ENCODE peak calls at places on chromosome 10, in ten cellular contexts. One of them, this sample, is unnamed.

GRCh38 chr10:52662255-52662654 is 110.3 kb downstream of the MBL2 start:
- DNase-seq in AG10803: no peak
- DNase-seq in PC-9: no peak
- DNase-seq in neural progenitor cell: no peak
- DNase-seq in neural crest cell: no peak
- DNase-seq in Calu3: no peak
- DNase-seq in suprapubic skin: no peak
- DNase-seq in activated B cell treated with CpG ODN at 0.5 μM for 24 hours: no peak
- DNase-seq in astrocyte of the spinal cord: no peak
- DNase-seq in OCI-LY7: no peak
- DNase-seq in this sample: no peak

GRCh38 chr10:100370976-100371706 is 24.1 kb downstream of the SCD start:
- DNase-seq in AG10803: peak; percentile 79
- DNase-seq in PC-9: peak; percentile 89
- DNase-seq in neural progenitor cell: peak; percentile 72
- DNase-seq in neural crest cell: peak; percentile 69
- DNase-seq in Calu3: peak; percentile 90
- DNase-seq in suprapubic skin: peak; percentile 92
- DNase-seq in activated B cell treated with CpG ODN at 0.5 μM for 24 hours: no peak
- DNase-seq in astrocyte of the spinal cord: peak; percentile 93
- DNase-seq in OCI-LY7: peak; percentile 31
- DNase-seq in this sample: peak; percentile 77

GRCh38 chr10:78362406-78363022 is 328.9 kb downstream of the RPS24 start:
- DNase-seq in AG10803: peak; percentile 61
- DNase-seq in PC-9: no peak
- DNase-seq in neural progenitor cell: no peak
- DNase-seq in neural crest cell: no peak
- DNase-seq in Calu3: no peak
- DNase-seq in suprapubic skin: no peak
- DNase-seq in activated B cell treated with CpG ODN at 0.5 μM for 24 hours: no peak
- DNase-seq in astrocyte of the spinal cord: no peak
- DNase-seq in OCI-LY7: no peak
- DNase-seq in this sample: no peak

GRCh38 chr10:13072339-13072738 is 27.6 kb upstream of the OPTN start:
- DNase-seq in AG10803: no peak
- DNase-seq in PC-9: no peak
- DNase-seq in neural progenitor cell: no peak
- DNase-seq in neural crest cell: no peak
- DNase-seq in Calu3: no peak
- DNase-seq in suprapubic skin: no peak
- DNase-seq in activated B cell treated with CpG ODN at 0.5 μM for 24 hours: no peak
- DNase-seq in astrocyte of the spinal cord: no peak
- DNase-seq in OCI-LY7: no peak
- DNase-seq in this sample: no peak

GRCh38 chr10:119541459-119542356 is 811 bp downstream of the RGS10 start:
- DNase-seq in AG10803: no peak
- DNase-seq in PC-9: peak; percentile 41
- DNase-seq in neural progenitor cell: no peak
- DNase-seq in neural crest cell: no peak
- DNase-seq in Calu3: no peak
- DNase-seq in suprapubic skin: no peak
- DNase-seq in activated B cell treated with CpG ODN at 0.5 μM for 24 hours: peak; percentile 39
- DNase-seq in astrocyte of the spinal cord: peak; percentile 16
- DNase-seq in OCI-LY7: peak; percentile 45
- DNase-seq in this sample: no peak

GRCh38 chr10:28291881-28292297 is 11.0 kb downstream of the MPP7 start:
- DNase-seq in AG10803: peak; percentile 68
- DNase-seq in PC-9: no peak
- DNase-seq in neural progenitor cell: no peak
- DNase-seq in neural crest cell: no peak
- DNase-seq in Calu3: peak; percentile 33
- DNase-seq in suprapubic skin: no peak
- DNase-seq in activated B cell treated with CpG ODN at 0.5 μM for 24 hours: no peak
- DNase-seq in astrocyte of the spinal cord: peak; percentile 82
- DNase-seq in OCI-LY7: no peak
- DNase-seq in this sample: no peak

GRCh38 chr10:112949875-112950507 is at the start of gene TCF7L2:
- DNase-seq in AG10803: peak; percentile 96
- DNase-seq in PC-9: peak; percentile 90
- DNase-seq in neural progenitor cell: peak; percentile 99
- DNase-seq in neural crest cell: peak; percentile 90
- DNase-seq in Calu3: peak; percentile 91
- DNase-seq in suprapubic skin: peak; percentile 97
- DNase-seq in activated B cell treated with CpG ODN at 0.5 μM for 24 hours: peak; percentile 24
- DNase-seq in astrocyte of the spinal cord: peak; percentile 97
- DNase-seq in OCI-LY7: peak; percentile 86
- DNase-seq in this sample: peak; percentile 61

GRCh38 chr10:12484945-12485805 is 135.8 kb downstream of the CAMK1D start:
- DNase-seq in AG10803: no peak
- DNase-seq in PC-9: no peak
- DNase-seq in neural progenitor cell: no peak
- DNase-seq in neural crest cell: no peak
- DNase-seq in Calu3: peak; percentile 38
- DNase-seq in suprapubic skin: no peak
- DNase-seq in activated B cell treated with CpG ODN at 0.5 μM for 24 hours: peak; percentile 29
- DNase-seq in astrocyte of the spinal cord: no peak
- DNase-seq in OCI-LY7: peak; percentile 86
- DNase-seq in this sample: no peak

GRCh38 chr10:114143160-114143559 is 30.8 kb downstream of the CCDC186 start:
- DNase-seq in AG10803: no peak
- DNase-seq in PC-9: no peak
- DNase-seq in neural progenitor cell: no peak
- DNase-seq in neural crest cell: no peak
- DNase-seq in Calu3: no peak
- DNase-seq in suprapubic skin: no peak
- DNase-seq in activated B cell treated with CpG ODN at 0.5 μM for 24 hours: no peak
- DNase-seq in astrocyte of the spinal cord: no peak
- DNase-seq in OCI-LY7: no peak
- DNase-seq in this sample: no peak

GRCh38 chr10:62744136-62744535 is 60.4 kb upstream of the ADO start:
- DNase-seq in AG10803: peak; percentile 29
- DNase-seq in PC-9: no peak
- DNase-seq in neural progenitor cell: no peak
- DNase-seq in neural crest cell: no peak
- DNase-seq in Calu3: no peak
- DNase-seq in suprapubic skin: no peak
- DNase-seq in activated B cell treated with CpG ODN at 0.5 μM for 24 hours: no peak
- DNase-seq in astrocyte of the spinal cord: no peak
- DNase-seq in OCI-LY7: no peak
- DNase-seq in this sample: no peak

GRCh38 chr10:99232357-99232999 is 3.2 kb downstream of the HPSE2 start:
- DNase-seq in AG10803: no peak
- DNase-seq in PC-9: no peak
- DNase-seq in neural progenitor cell: peak; percentile 77
- DNase-seq in neural crest cell: peak; percentile 16
- DNase-seq in Calu3: no peak
- DNase-seq in suprapubic skin: no peak
- DNase-seq in activated B cell treated with CpG ODN at 0.5 μM for 24 hours: no peak
- DNase-seq in astrocyte of the spinal cord: no peak
- DNase-seq in OCI-LY7: no peak
- DNase-seq in this sample: no peak

GRCh38 chr10:50260791-50261281 is 9.5 kb upstream of the ASAH2 start:
- DNase-seq in AG10803: no peak
- DNase-seq in PC-9: peak; percentile 31
- DNase-seq in neural progenitor cell: no peak
- DNase-seq in neural crest cell: no peak
- DNase-seq in Calu3: no peak
- DNase-seq in suprapubic skin: no peak
- DNase-seq in activated B cell treated with CpG ODN at 0.5 μM for 24 hours: no peak
- DNase-seq in astrocyte of the spinal cord: no peak
- DNase-seq in OCI-LY7: peak; percentile 37
- DNase-seq in this sample: no peak

GRCh38 chr10:28219241-28219640 is 83.6 kb downstream of the MPP7 start:
- DNase-seq in AG10803: peak; percentile 66
- DNase-seq in PC-9: no peak
- DNase-seq in neural progenitor cell: no peak
- DNase-seq in neural crest cell: no peak
- DNase-seq in Calu3: no peak
- DNase-seq in suprapubic skin: no peak
- DNase-seq in activated B cell treated with CpG ODN at 0.5 μM for 24 hours: no peak
- DNase-seq in astrocyte of the spinal cord: peak; percentile 64
- DNase-seq in OCI-LY7: no peak
- DNase-seq in this sample: no peak

GRCh38 chr10:99345350-99345749 is 16.2 kb downstream of the CNNM1 start:
- DNase-seq in AG10803: peak; percentile 83
- DNase-seq in PC-9: no peak
- DNase-seq in neural progenitor cell: no peak
- DNase-seq in neural crest cell: no peak
- DNase-seq in Calu3: no peak
- DNase-seq in suprapubic skin: no peak
- DNase-seq in activated B cell treated with CpG ODN at 0.5 μM for 24 hours: no peak
- DNase-seq in astrocyte of the spinal cord: peak; percentile 66
- DNase-seq in OCI-LY7: no peak
- DNase-seq in this sample: no peak

DNA sequence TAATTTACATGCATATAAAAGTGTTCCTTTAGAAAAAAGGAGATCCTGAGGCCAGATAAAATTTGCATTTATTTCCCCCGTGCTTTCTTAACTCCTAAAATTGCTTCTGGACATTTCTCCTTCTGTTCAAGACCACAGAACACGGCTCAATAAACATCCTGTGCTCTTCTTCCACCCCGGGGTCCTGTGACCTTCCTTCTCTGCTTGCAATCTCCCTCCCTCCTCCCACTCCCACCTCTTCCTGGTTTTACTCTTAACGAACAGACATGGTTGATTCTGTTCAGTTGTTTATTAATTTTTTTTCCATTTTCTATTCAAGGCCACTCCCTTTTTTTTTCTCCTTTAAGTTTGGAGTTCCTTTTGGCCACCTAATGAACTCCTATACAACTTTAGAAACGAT is 41.7 kb downstream of the SH2D4B start:
- DNase-seq in AG10803: no peak
- DNase-seq in PC-9: no peak
- DNase-seq in neural progenitor cell: no peak
- DNase-seq in neural crest cell: no peak
- DNase-seq in Calu3: no peak
- DNase-seq in suprapubic skin: no peak
- DNase-seq in activated B cell treated with CpG ODN at 0.5 μM for 24 hours: no peak
- DNase-seq in astrocyte of the spinal cord: no peak
- DNase-seq in OCI-LY7: no peak
- DNase-seq in this sample: no peak
- TF ChIP-seq CTCF in AG10803: no peak
- TF ChIP-seq CTCF in PC-9: no peak
- TF ChIP-seq CTCF in neural progenitor cell: no peak
- TF ChIP-seq CTCF in neural crest cell: no peak
- TF ChIP-seq CTCF in Calu3: no peak
- TF ChIP-seq CTCF in suprapubic skin: no peak
- TF ChIP-seq CTCF in activated B cell treated with CpG ODN at 0.5 μM for 24 hours: no peak
- TF ChIP-seq CTCF in astrocyte of the spinal cord: no peak
- TF ChIP-seq CTCF in OCI-LY7: no peak
- TF ChIP-seq CTCF in this sample: no peak

GRCh38 chr10:108894402-108895301 is 1028.7 kb downstream of the XPNPEP1 start:
- DNase-seq in AG10803: no peak
- DNase-seq in PC-9: no peak
- DNase-seq in neural progenitor cell: no peak
- DNase-seq in neural crest cell: no peak
- DNase-seq in Calu3: no peak
- DNase-seq in suprapubic skin: no peak
- DNase-seq in activated B cell treated with CpG ODN at 0.5 μM for 24 hours: no peak
- DNase-seq in astrocyte of the spinal cord: no peak
- DNase-seq in OCI-LY7: peak; percentile 24
- DNase-seq in this sample: no peak

GRCh38 chr10:108902491-108903250 is 1020.6 kb downstream of the XPNPEP1 start:
- DNase-seq in AG10803: no peak
- DNase-seq in PC-9: no peak
- DNase-seq in neural progenitor cell: no peak
- DNase-seq in neural crest cell: no peak
- DNase-seq in Calu3: no peak
- DNase-seq in suprapubic skin: no peak
- DNase-seq in activated B cell treated with CpG ODN at 0.5 μM for 24 hours: no peak
- DNase-seq in astrocyte of the spinal cord: no peak
- DNase-seq in OCI-LY7: no peak
- DNase-seq in this sample: no peak

GRCh38 chr10:108901766-108902365 is 1021.4 kb downstream of the XPNPEP1 start:
- DNase-seq in AG10803: no peak
- DNase-seq in PC-9: no peak
- DNase-seq in neural progenitor cell: no peak
- DNase-seq in neural crest cell: no peak
- DNase-seq in Calu3: no peak
- DNase-seq in suprapubic skin: no peak
- DNase-seq in activated B cell treated with CpG ODN at 0.5 μM for 24 hours: no peak
- DNase-seq in astrocyte of the spinal cord: no peak
- DNase-seq in OCI-LY7: no peak
- DNase-seq in this sample: no peak

GRCh38 chr10:108904163-108904878 is 1019.0 kb downstream of the XPNPEP1 start:
- DNase-seq in AG10803: peak; percentile 39
- DNase-seq in PC-9: no peak
- DNase-seq in neural progenitor cell: no peak
- DNase-seq in neural crest cell: no peak
- DNase-seq in Calu3: no peak
- DNase-seq in suprapubic skin: no peak
- DNase-seq in activated B cell treated with CpG ODN at 0.5 μM for 24 hours: no peak
- DNase-seq in astrocyte of the spinal cord: no peak
- DNase-seq in OCI-LY7: no peak
- DNase-seq in this sample: no peak

GRCh38 chr10:108899686-108900085 is 1023.6 kb downstream of the XPNPEP1 start:
- DNase-seq in AG10803: no peak
- DNase-seq in PC-9: no peak
- DNase-seq in neural progenitor cell: peak; percentile 28
- DNase-seq in neural crest cell: no peak
- DNase-seq in Calu3: no peak
- DNase-seq in suprapubic skin: no peak
- DNase-seq in activated B cell treated with CpG ODN at 0.5 μM for 24 hours: no peak
- DNase-seq in astrocyte of the spinal cord: no peak
- DNase-seq in OCI-LY7: no peak
- DNase-seq in this sample: no peak
- TF ChIP-seq CTCF in AG10803: no peak
- TF ChIP-seq CTCF in PC-9: no peak
- TF ChIP-seq CTCF in neural progenitor cell: no peak
- TF ChIP-seq CTCF in neural crest cell: no peak
- TF ChIP-seq CTCF in Calu3: no peak
- TF ChIP-seq CTCF in suprapubic skin: no peak
- TF ChIP-seq CTCF in activated B cell treated with CpG ODN at 0.5 μM for 24 hours: no peak
- TF ChIP-seq CTCF in astrocyte of the spinal cord: no peak
- TF ChIP-seq CTCF in OCI-LY7: no peak
- TF ChIP-seq CTCF in this sample: no peak

GRCh38 chr10:72783290-72783689 is 91.3 kb downstream of the MCU start:
- DNase-seq in AG10803: no peak
- DNase-seq in PC-9: peak; percentile 60
- DNase-seq in neural progenitor cell: no peak
- DNase-seq in neural crest cell: no peak
- DNase-seq in Calu3: peak; percentile 36
- DNase-seq in suprapubic skin: no peak
- DNase-seq in activated B cell treated with CpG ODN at 0.5 μM for 24 hours: no peak
- DNase-seq in astrocyte of the spinal cord: no peak
- DNase-seq in OCI-LY7: no peak
- DNase-seq in this sample: no peak
- TF ChIP-seq CTCF in AG10803: no peak
- TF ChIP-seq CTCF in PC-9: no peak
- TF ChIP-seq CTCF in neural progenitor cell: no peak
- TF ChIP-seq CTCF in neural crest cell: no peak
- TF ChIP-seq CTCF in Calu3: no peak
- TF ChIP-seq CTCF in suprapubic skin: no peak
- TF ChIP-seq CTCF in activated B cell treated with CpG ODN at 0.5 μM for 24 hours: no peak
- TF ChIP-seq CTCF in astrocyte of the spinal cord: no peak
- TF ChIP-seq CTCF in OCI-LY7: no peak
- TF ChIP-seq CTCF in this sample: no peak

DNA sequence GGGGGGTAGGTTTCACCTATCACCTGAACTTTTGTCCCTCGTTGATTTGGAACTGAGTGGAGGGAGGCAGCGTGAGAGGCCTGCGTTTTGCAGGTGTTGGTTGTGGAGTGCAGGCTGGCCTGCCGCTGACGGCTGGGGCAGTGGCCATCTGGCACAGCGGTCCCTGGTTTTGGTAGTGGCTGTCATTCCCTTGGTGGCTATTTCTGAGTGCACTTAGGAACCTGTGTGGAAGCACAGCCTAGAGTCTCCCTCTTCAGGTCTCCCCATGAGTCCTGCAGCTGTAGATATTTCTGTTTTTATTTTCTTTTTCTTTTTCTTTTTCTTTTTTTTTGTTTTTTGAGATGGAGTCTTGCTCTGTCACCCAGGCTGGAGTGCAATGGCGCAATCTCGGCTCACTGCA is 129.2 kb downstream of the CUL2 start:
- DNase-seq in AG10803: peak; percentile 36
- DNase-seq in PC-9: no peak
- DNase-seq in neural progenitor cell: no peak
- DNase-seq in neural crest cell: no peak
- DNase-seq in Calu3: no peak
- DNase-seq in suprapubic skin: no peak
- DNase-seq in activated B cell treated with CpG ODN at 0.5 μM for 24 hours: no peak
- DNase-seq in astrocyte of the spinal cord: peak; percentile 38
- DNase-seq in OCI-LY7: no peak
- DNase-seq in this sample: no peak
- TF ChIP-seq CTCF in AG10803: peak; percentile 43
- TF ChIP-seq CTCF in PC-9: peak; percentile 45
- TF ChIP-seq CTCF in neural progenitor cell: peak; percentile 22
- TF ChIP-seq CTCF in neural crest cell: no peak
- TF ChIP-seq CTCF in Calu3: no peak
- TF ChIP-seq CTCF in suprapubic skin: no peak
- TF ChIP-seq CTCF in activated B cell treated with CpG ODN at 0.5 μM for 24 hours: no peak
- TF ChIP-seq CTCF in astrocyte of the spinal cord: peak; percentile 52
- TF ChIP-seq CTCF in OCI-LY7: no peak
- TF ChIP-seq CTCF in this sample: no peak

This sample was measured in natural killer cell.